ENCODE peak calls at places on chromosomes 6 and 20, in nine cellular contexts. X is activated B cell treated with CpG ODN at 0.5 μM for 24 hours; F is NCI-H2081; G is globus pallidus; K is suprapubic skin; Q is fibroblast of lung; N is transverse colon; I is non-pigmented ciliary epithelial cell; R is activated naive CD4-positive, alpha-beta T cell treated with Interleukin-2 at 50 U/mL for 16 hours. V is an unnamed sample.

GRCh38 chr20:59207742-59208357 is 44.2 kb downstream of the ZNF831 start:
- DNase-seq in X (peak), F (peak), G (peak), K (no peak), Q (peak), N (peak), I (no peak), R (peak), V (peak)

GRCh38 chr6:148508401-148509151 is 165.9 kb downstream of the SASH1 start:
- DNase-seq in X (no peak), F (no peak), G (no peak), K (no peak), Q (peak), N (no peak), I (no peak), R (no peak), V (no peak)

GRCh38 chr6:113050979-113051378 is 703.8 kb downstream of the RFPL4B start:
- DNase-seq in X (no peak), F (no peak), G (no peak), K (no peak), Q (no peak), N (no peak), I (no peak), R (no peak), V (no peak)

GRCh38 chr6:27188206-27188884 is 59.2 kb upstream of the PRSS16 start:
- DNase-seq in X (peak), F (peak), G (peak), K (no peak), Q (peak), N (peak), I (no peak), R (peak), V (peak)

GRCh38 chr6:131443514-131443913 is 129.5 kb upstream of the ARG1 start:
- DNase-seq in X (no peak), F (no peak), G (no peak), K (no peak), Q (no peak), N (no peak), I (no peak), R (no peak), V (no peak)

GRCh38 chr6:149728499-149729234 is 10.8 kb upstream of the LATS1 start:
- DNase-seq in X (no peak), F (no peak), G (no peak), K (no peak), Q (no peak), N (no peak), I (no peak), R (no peak), V (no peak)

GRCh38 chr6:109344226-109344625 is 38.0 kb downstream of the CD164 start:
- DNase-seq in X (no peak), F (no peak), G (no peak), K (no peak), Q (no peak), N (no peak), I (no peak), R (no peak), V (no peak)

GRCh38 chr6:68497927-68498326 is 137.2 kb upstream of the ADGRB3 start:
- DNase-seq in X (no peak), F (no peak), G (no peak), K (no peak), Q (peak), N (no peak), I (peak), R (no peak), V (no peak)

GRCh38 chr6:114167583-114168576 is 174.9 kb downstream of the HS3ST5 start:
- DNase-seq in X (no peak), F (no peak), G (peak), K (no peak), Q (no peak), N (no peak), I (no peak), R (no peak), V (no peak)

V was measured in left colon.